ENCODE peak calls at places on chromosomes 6 and 20, in six cellular contexts. L, W, V, U, E and O are unnamed samples.

GRCh38 chr20:64166712-64167615 is 2.7 kb downstream of the MYT1 start:
- DNase-seq in L (no peak), W (no peak), V (peak), U (no peak), E (no peak), O (no peak)

GRCh38 chr6:9467746-9468145 is 947.1 kb downstream of the TFAP2A start:
- DNase-seq in L (no peak), W (no peak), V (no peak), U (no peak), E (no peak), O (no peak)

GRCh38 chr6:43502666-43503065 is 7.5 kb downstream of the LRRC73 start:
- DNase-seq in L (no peak), W (no peak), V (no peak), U (no peak), E (no peak), O (no peak)

GRCh38 chr6:31057426-31058003 is 47.2 kb downstream of the MUC22 start:
- DNase-seq in L (no peak), W (no peak), V (no peak), U (no peak), E (no peak), O (peak)

GRCh38 chr20:60507087-60507684 is 549.0 kb downstream of the CDH26 start:
- DNase-seq in L (no peak), W (no peak), V (no peak), U (no peak), E (no peak), O (no peak)

GRCh38 chr6:125947581-125947980 is 9.0 kb upstream of the HINT3 start:
- DNase-seq in L (no peak), W (no peak), V (no peak), U (no peak), E (no peak), O (no peak)

GRCh38 chr6:149563203-149563927 is 2.8 kb upstream of the GINM1 start:
- DNase-seq in L (no peak), W (no peak), V (no peak), U (no peak), E (no peak), O (peak)

GRCh38 chr6:68158256-68158655 is 476.8 kb upstream of the ADGRB3 start:
- DNase-seq in L (no peak), W (peak), V (no peak), U (no peak), E (no peak), O (no peak)

GRCh38 chr20:48797850-48798747 is 29.7 kb downstream of the PREX1 start:
- DNase-seq in L (no peak), W (no peak), V (no peak), U (no peak), E (no peak), O (no peak)

GRCh38 chr6:64250126-64250525 is 614.5 kb downstream of the PHF3 start:
- DNase-seq in L (no peak), W (no peak), V (no peak), U (no peak), E (no peak), O (no peak)

GRCh38 chr6:13472099-13472498 is 15.3 kb downstream of the GFOD1 start:
- DNase-seq in L (no peak), W (no peak), V (no peak), U (no peak), E (no peak), O (no peak)

GRCh38 chr6:124536792-124537191 is 425.4 kb upstream of the RNF217 start:
- DNase-seq in L (no peak), W (no peak), V (no peak), U (no peak), E (no peak), O (no peak)